ENCODE peak calls at places on chromosomes 6 and 20, in four cellular contexts. One of them, this sample, is unnamed.

GRCh38 chr6:123965894-123966293 is 162.2 kb downstream of the NKAIN2 start:
- DNase-seq in NCI-H748 treated with DMSO at 0.1 percent for 48 hours: no peak
- DNase-seq in HFF-Myc: no peak
- DNase-seq in T-helper 1 cell: no peak
- DNase-seq in this sample: no peak

GRCh38 chr6:99521557-99522286 is 6.5 kb upstream of the USP45 start:
- DNase-seq in NCI-H748 treated with DMSO at 0.1 percent for 48 hours: no peak
- DNase-seq in HFF-Myc: no peak
- DNase-seq in T-helper 1 cell: no peak
- DNase-seq in this sample: no peak

GRCh38 chr20:43949741-43950618 is 35.3 kb downstream of the TOX2 start:
- DNase-seq in NCI-H748 treated with DMSO at 0.1 percent for 48 hours: no peak
- DNase-seq in HFF-Myc: no peak
- DNase-seq in T-helper 1 cell: peak; percentile 93
- DNase-seq in this sample: peak; percentile 22

GRCh38 chr6:134229520-134229919 is 88.4 kb downstream of the SGK1 start:
- DNase-seq in NCI-H748 treated with DMSO at 0.1 percent for 48 hours: no peak
- DNase-seq in HFF-Myc: no peak
- DNase-seq in T-helper 1 cell: no peak
- DNase-seq in this sample: no peak

GRCh38 chr20:61933951-61934715 is 131.5 kb downstream of the TAF4 start:
- DNase-seq in NCI-H748 treated with DMSO at 0.1 percent for 48 hours: no peak
- DNase-seq in HFF-Myc: no peak
- DNase-seq in T-helper 1 cell: no peak
- DNase-seq in this sample: no peak

GRCh38 chr20:14710941-14711340 is 373.5 kb upstream of the FLRT3 start:
- DNase-seq in NCI-H748 treated with DMSO at 0.1 percent for 48 hours: no peak
- DNase-seq in HFF-Myc: no peak
- DNase-seq in T-helper 1 cell: no peak
- DNase-seq in this sample: no peak

GRCh38 chr6:117548797-117549301 is 53.5 kb downstream of the GOPC start:
- DNase-seq in NCI-H748 treated with DMSO at 0.1 percent for 48 hours: no peak
- DNase-seq in HFF-Myc: no peak
- DNase-seq in T-helper 1 cell: peak; percentile 70
- DNase-seq in this sample: no peak

GRCh38 chr6:28489366-28490190 is 26.0 kb downstream of the GPX6 start:
- DNase-seq in NCI-H748 treated with DMSO at 0.1 percent for 48 hours: no peak
- DNase-seq in HFF-Myc: peak; percentile 64
- DNase-seq in T-helper 1 cell: peak; percentile 68
- DNase-seq in this sample: no peak

GRCh38 chr6:12348530-12349511 is 58.7 kb downstream of the EDN1 start:
- DNase-seq in NCI-H748 treated with DMSO at 0.1 percent for 48 hours: no peak
- DNase-seq in HFF-Myc: peak; percentile 36
- DNase-seq in T-helper 1 cell: no peak
- DNase-seq in this sample: no peak

GRCh38 chr20:14913896-14914295 is 576.5 kb upstream of the FLRT3 start:
- DNase-seq in NCI-H748 treated with DMSO at 0.1 percent for 48 hours: no peak
- DNase-seq in HFF-Myc: no peak
- DNase-seq in T-helper 1 cell: no peak
- DNase-seq in this sample: no peak

GRCh38 chr6:37059344-37060194 is 54.1 kb downstream of the FGD2 start:
- DNase-seq in NCI-H748 treated with DMSO at 0.1 percent for 48 hours: no peak
- DNase-seq in HFF-Myc: peak; percentile 92
- DNase-seq in T-helper 1 cell: no peak
- DNase-seq in this sample: peak; percentile 53

GRCh38 chr6:70221025-70221714 is 81.7 kb downstream of the COL9A1 start:
- DNase-seq in NCI-H748 treated with DMSO at 0.1 percent for 48 hours: peak; percentile 51
- DNase-seq in HFF-Myc: peak; percentile 4
- DNase-seq in T-helper 1 cell: no peak
- DNase-seq in this sample: peak; percentile 52

GRCh38 chr6:46452312-46452917 is 38.8 kb downstream of the RCAN2 start:
- DNase-seq in NCI-H748 treated with DMSO at 0.1 percent for 48 hours: peak; percentile 14
- DNase-seq in HFF-Myc: no peak
- DNase-seq in T-helper 1 cell: no peak
- DNase-seq in this sample: no peak

GRCh38 chr6:25360611-25361010 is 81.4 kb downstream of the CARMIL1 start:
- DNase-seq in NCI-H748 treated with DMSO at 0.1 percent for 48 hours: no peak
- DNase-seq in HFF-Myc: no peak
- DNase-seq in T-helper 1 cell: no peak
- DNase-seq in this sample: no peak

GRCh38 chr6:166940643-166941068 is 15.7 kb downstream of the RNASET2 start:
- DNase-seq in NCI-H748 treated with DMSO at 0.1 percent for 48 hours: no peak
- DNase-seq in HFF-Myc: no peak
- DNase-seq in T-helper 1 cell: no peak
- DNase-seq in this sample: no peak

GRCh38 chr6:146876271-146877151 is 277.7 kb downstream of the ADGB start:
- DNase-seq in NCI-H748 treated with DMSO at 0.1 percent for 48 hours: no peak
- DNase-seq in HFF-Myc: no peak
- DNase-seq in T-helper 1 cell: no peak
- DNase-seq in this sample: peak; percentile 64

GRCh38 chr6:169167581-169168301 is 85.9 kb downstream of the THBS2 start:
- DNase-seq in NCI-H748 treated with DMSO at 0.1 percent for 48 hours: no peak
- DNase-seq in HFF-Myc: no peak
- DNase-seq in T-helper 1 cell: no peak
- DNase-seq in this sample: no peak

GRCh38 chr6:164097056-164097455 is 682.5 kb downstream of the QKI start:
- DNase-seq in NCI-H748 treated with DMSO at 0.1 percent for 48 hours: no peak
- DNase-seq in HFF-Myc: no peak
- DNase-seq in T-helper 1 cell: no peak
- DNase-seq in this sample: no peak

GRCh38 chr6:13286185-13286584 is 42.2 kb downstream of the TBC1D7 start:
- DNase-seq in NCI-H748 treated with DMSO at 0.1 percent for 48 hours: no peak
- DNase-seq in HFF-Myc: no peak
- DNase-seq in T-helper 1 cell: no peak
- DNase-seq in this sample: no peak

GRCh38 chr20:39429716-39430115 is 467.6 kb downstream of the DHX35 start:
- DNase-seq in NCI-H748 treated with DMSO at 0.1 percent for 48 hours: no peak
- DNase-seq in HFF-Myc: no peak
- DNase-seq in T-helper 1 cell: no peak
- DNase-seq in this sample: peak; percentile 68

GRCh38 chr20:60913298-60913697 is 338.8 kb upstream of the CDH4 start:
- DNase-seq in NCI-H748 treated with DMSO at 0.1 percent for 48 hours: no peak
- DNase-seq in HFF-Myc: no peak
- DNase-seq in T-helper 1 cell: no peak
- DNase-seq in this sample: no peak

GRCh38 chr6:109383438-109383940 is 1.2 kb upstream of the CD164 start:
- DNase-seq in NCI-H748 treated with DMSO at 0.1 percent for 48 hours: no peak
- DNase-seq in HFF-Myc: no peak
- DNase-seq in T-helper 1 cell: no peak
- DNase-seq in this sample: no peak

GRCh38 chr20:59632426-59633113 is 28.2 kb downstream of the PHACTR3 start:
- DNase-seq in NCI-H748 treated with DMSO at 0.1 percent for 48 hours: no peak
- DNase-seq in HFF-Myc: no peak
- DNase-seq in T-helper 1 cell: no peak
- DNase-seq in this sample: no peak

GRCh38 chr20:43752051-43752360 is 25.2 kb upstream of the GTSF1L start:
- DNase-seq in NCI-H748 treated with DMSO at 0.1 percent for 48 hours: no peak
- DNase-seq in HFF-Myc: no peak
- DNase-seq in T-helper 1 cell: no peak
- DNase-seq in this sample: no peak

GRCh38 chr20:56826971-56827645 is 198.0 kb downstream of the TFAP2C start:
- DNase-seq in NCI-H748 treated with DMSO at 0.1 percent for 48 hours: no peak
- DNase-seq in HFF-Myc: peak; percentile 66
- DNase-seq in T-helper 1 cell: no peak
- DNase-seq in this sample: no peak

GRCh38 chr6:56440551-56440981 is 193.2 kb upstream of the COL21A1 start:
- DNase-seq in NCI-H748 treated with DMSO at 0.1 percent for 48 hours: no peak
- DNase-seq in HFF-Myc: no peak
- DNase-seq in T-helper 1 cell: no peak
- DNase-seq in this sample: no peak

GRCh38 chr6:81655696-81656095 is 96.8 kb downstream of the TENT5A start:
- DNase-seq in NCI-H748 treated with DMSO at 0.1 percent for 48 hours: no peak
- DNase-seq in HFF-Myc: no peak
- DNase-seq in T-helper 1 cell: no peak
- DNase-seq in this sample: no peak

GRCh38 chr20:14117768-14118167 is 122.5 kb downstream of the MACROD2 start:
- DNase-seq in NCI-H748 treated with DMSO at 0.1 percent for 48 hours: no peak
- DNase-seq in HFF-Myc: no peak
- DNase-seq in T-helper 1 cell: no peak
- DNase-seq in this sample: no peak

GRCh38 chr6:140082867-140083297 is 708.4 kb upstream of the CITED2 start:
- DNase-seq in NCI-H748 treated with DMSO at 0.1 percent for 48 hours: no peak
- DNase-seq in HFF-Myc: no peak
- DNase-seq in T-helper 1 cell: no peak
- DNase-seq in this sample: no peak

GRCh38 chr6:93819189-93819588 is 399.8 kb upstream of the EPHA7 start:
- DNase-seq in NCI-H748 treated with DMSO at 0.1 percent for 48 hours: no peak
- DNase-seq in HFF-Myc: no peak
- DNase-seq in T-helper 1 cell: no peak
- DNase-seq in this sample: peak; percentile 9

GRCh38 chr6:3221579-3221978 is 5.9 kb downstream of the TUBB2B start:
- DNase-seq in NCI-H748 treated with DMSO at 0.1 percent for 48 hours: no peak
- DNase-seq in HFF-Myc: no peak
- DNase-seq in T-helper 1 cell: no peak
- DNase-seq in this sample: no peak

GRCh38 chr20:59749293-59749680 is 144.9 kb downstream of the PHACTR3 start:
- DNase-seq in NCI-H748 treated with DMSO at 0.1 percent for 48 hours: no peak
- DNase-seq in HFF-Myc: no peak
- DNase-seq in T-helper 1 cell: no peak
- DNase-seq in this sample: no peak

GRCh38 chr6:25223421-25224052 is 55.6 kb upstream of the CARMIL1 start:
- DNase-seq in NCI-H748 treated with DMSO at 0.1 percent for 48 hours: peak; percentile 95
- DNase-seq in HFF-Myc: no peak
- DNase-seq in T-helper 1 cell: peak; percentile 68
- DNase-seq in this sample: peak; percentile 66

GRCh38 chr20:63140683-63141433 is 75.1 kb downstream of the YTHDF1 start:
- DNase-seq in NCI-H748 treated with DMSO at 0.1 percent for 48 hours: no peak
- DNase-seq in HFF-Myc: no peak
- DNase-seq in T-helper 1 cell: no peak
- DNase-seq in this sample: no peak

GRCh38 chr6:157908369-157909281 is 73.0 kb upstream of the SYNJ2 start:
- DNase-seq in NCI-H748 treated with DMSO at 0.1 percent for 48 hours: no peak
- DNase-seq in HFF-Myc: no peak
- DNase-seq in T-helper 1 cell: no peak
- DNase-seq in this sample: no peak

GRCh38 chr6:1640476-1640875 is 30.8 kb downstream of the FOXC1 start:
- DNase-seq in NCI-H748 treated with DMSO at 0.1 percent for 48 hours: no peak
- DNase-seq in HFF-Myc: no peak
- DNase-seq in T-helper 1 cell: no peak
- DNase-seq in this sample: no peak

GRCh38 chr6:28922841-28923317 is 906 bp downstream of the TRIM27 start:
- DNase-seq in NCI-H748 treated with DMSO at 0.1 percent for 48 hours: peak; percentile 53
- DNase-seq in HFF-Myc: no peak
- DNase-seq in T-helper 1 cell: peak; percentile 55
- DNase-seq in this sample: peak; percentile 25

GRCh38 chr20:13274311-13274965 is 53.4 kb downstream of the ISM1 start:
- DNase-seq in NCI-H748 treated with DMSO at 0.1 percent for 48 hours: no peak
- DNase-seq in HFF-Myc: no peak
- DNase-seq in T-helper 1 cell: no peak
- DNase-seq in this sample: no peak

GRCh38 chr20:59574308-59574707 is 30.0 kb upstream of the PHACTR3 start:
- DNase-seq in NCI-H748 treated with DMSO at 0.1 percent for 48 hours: no peak
- DNase-seq in HFF-Myc: no peak
- DNase-seq in T-helper 1 cell: no peak
- DNase-seq in this sample: no peak

GRCh38 chr20:63402178-63402859 is 41.2 kb upstream of the CHRNA4 start:
- DNase-seq in NCI-H748 treated with DMSO at 0.1 percent for 48 hours: no peak
- DNase-seq in HFF-Myc: no peak
- DNase-seq in T-helper 1 cell: no peak
- DNase-seq in this sample: no peak

This sample was measured in SK-N-DZ.